ENCODE peak calls at places on chromosomes 11 and 22, in eight cellular contexts. M is RCC 7860; U is iris pigment epithelial cell; W is left kidney; C is hepatocyte; D is activated T-helper 1 cell treated with anti-CD3 and anti-CD28 coated beads, Interleukin-12 subunit alpha, Interleukin-12 subunit beta, Interleukin-2, Interleukin-4 antibody, amounts not matched to agents 30 ng/mL and 10 ng/mL and 1 ng/mL, durations not matched to agents 14 hours and 24 hours and 36 hours; J is epithelial cell of esophagus; G is D721Med. I is an unnamed sample.

GRCh38 chr22:30182833-30183232 is 63.7 kb downstream of the LIF start:
- DNase-seq in U (no peak), W (no peak), D (no peak), J (no peak), G (no peak), C (no peak), M (no peak), I (no peak)

GRCh38 chr11:124748481-124749338 is 3.3 kb downstream of the VSIG2 start:
- DNase-seq in C (no peak), W (no peak), J (peak; percentile 52), D (no peak), G (no peak), U (no peak), M (peak; percentile 71), I (no peak)

GRCh38 chr11:131281316-131281715 is 89.1 kb upstream of the NTM start:
- DNase-seq in U (no peak), D (no peak), C (no peak), G (no peak), M (no peak), W (no peak), J (no peak), I (no peak)

GRCh38 chr11:132114185-132114584 is 743.8 kb downstream of the NTM start:
- DNase-seq in G (no peak), U (no peak), C (peak; percentile 57), W (peak; percentile 80), M (no peak), D (no peak), J (peak; percentile 57), I (peak; percentile 38)

GRCh38 chr11:35214792-35215193 is 75.8 kb downstream of the CD44 start:
- DNase-seq in J (peak; percentile 87), G (no peak), M (peak; percentile 96), C (no peak), D (no peak), U (peak; percentile 98), W (no peak), I (no peak)

GRCh38 chr11:9039194-9039593 is 35.4 kb upstream of the NRIP3 start:
- DNase-seq in G (no peak), J (peak; percentile 87), M (peak; percentile 69), C (peak; percentile 24), U (peak; percentile 89), D (no peak), W (no peak), I (no peak)

GRCh38 chr22:49632199-49633009 is 195.3 kb downstream of the BRD1 start:
- DNase-seq in J (peak; percentile 18), C (peak; percentile 90), U (peak; percentile 49), D (no peak), M (peak; percentile 14), G (peak; percentile 74), W (peak; percentile 92), I (no peak)

GRCh38 chr11:117819096-117820040 is 5.2 kb downstream of the FXYD2 start:
- DNase-seq in D (no peak), J (peak; percentile 74), M (peak; percentile 55), U (peak; percentile 72), C (peak; percentile 90), G (no peak), W (peak; percentile 95), I (peak; percentile 91)

GRCh38 chr11:50267851-50268250 is 235.2 kb downstream of the OR4C45 start:
- DNase-seq in D (no peak), M (no peak), G (no peak), W (no peak), C (no peak), U (no peak), J (no peak), I (no peak)

GRCh38 chr11:85685820-85686459 is at the start of gene CCDC89:
- DNase-seq in C (peak; percentile 45), D (no peak), G (no peak), M (no peak), J (peak; percentile 60), U (peak; percentile 94), W (peak; percentile 96), I (no peak)

GRCh38 chr11:61019037-61019817 is 47.7 kb downstream of the CD6 start:
- DNase-seq in C (no peak), M (no peak), U (no peak), J (no peak), G (no peak), D (no peak), W (peak; percentile 58), I (no peak)

I was measured in NCI-H526 treated with DMSO at 0.1 percent for 48 hours.